ENCODE peak calls at places on chromosomes 2 and 18, in nine cellular contexts. One of them, this sample, is unnamed.

GRCh38 chr2:124810132-124810531 is 785.0 kb downstream of the CNTNAP5 start:
- DNase-seq in heart right ventricle: peak
- DNase-seq in CD4-positive, alpha-beta T cell: no peak
- DNase-seq in gastrocnemius medialis: no peak
- DNase-seq in cardiac fibroblast: peak
- DNase-seq in OCI-LY7: no peak
- DNase-seq in PC-9: no peak
- DNase-seq in CD8-positive, alpha-beta T cell: no peak
- DNase-seq in B cell: no peak
- DNase-seq in this sample: no peak

GRCh38 chr2:21220930-21221329 is 97.2 kb downstream of the TDRD15 start:
- DNase-seq in heart right ventricle: no peak
- DNase-seq in CD4-positive, alpha-beta T cell: no peak
- DNase-seq in gastrocnemius medialis: no peak
- DNase-seq in cardiac fibroblast: no peak
- DNase-seq in OCI-LY7: no peak
- DNase-seq in PC-9: no peak
- DNase-seq in CD8-positive, alpha-beta T cell: no peak
- DNase-seq in B cell: no peak
- DNase-seq in this sample: no peak

GRCh38 chr2:156306821-156307220 is 25.7 kb downstream of the NR4A2 start:
- DNase-seq in heart right ventricle: no peak
- DNase-seq in CD4-positive, alpha-beta T cell: no peak
- DNase-seq in gastrocnemius medialis: no peak
- DNase-seq in cardiac fibroblast: no peak
- DNase-seq in OCI-LY7: no peak
- DNase-seq in PC-9: no peak
- DNase-seq in CD8-positive, alpha-beta T cell: no peak
- DNase-seq in B cell: no peak
- DNase-seq in this sample: no peak

GRCh38 chr2:70686577-70687460 is 81.2 kb downstream of the ADD2 start:
- DNase-seq in heart right ventricle: peak
- DNase-seq in CD4-positive, alpha-beta T cell: no peak
- DNase-seq in gastrocnemius medialis: no peak
- DNase-seq in cardiac fibroblast: peak
- DNase-seq in OCI-LY7: peak
- DNase-seq in PC-9: peak
- DNase-seq in CD8-positive, alpha-beta T cell: peak
- DNase-seq in B cell: no peak
- DNase-seq in this sample: peak

GRCh38 chr2:15040429-15041084 is 408.0 kb downstream of the LRATD1 start:
- DNase-seq in heart right ventricle: no peak
- DNase-seq in CD4-positive, alpha-beta T cell: no peak
- DNase-seq in gastrocnemius medialis: no peak
- DNase-seq in cardiac fibroblast: no peak
- DNase-seq in OCI-LY7: no peak
- DNase-seq in PC-9: no peak
- DNase-seq in CD8-positive, alpha-beta T cell: no peak
- DNase-seq in B cell: no peak
- DNase-seq in this sample: no peak

GRCh38 chr2:185567196-185567595 is 171.4 kb upstream of the FSIP2 start:
- DNase-seq in heart right ventricle: no peak
- DNase-seq in CD4-positive, alpha-beta T cell: no peak
- DNase-seq in gastrocnemius medialis: no peak
- DNase-seq in cardiac fibroblast: no peak
- DNase-seq in OCI-LY7: no peak
- DNase-seq in PC-9: no peak
- DNase-seq in CD8-positive, alpha-beta T cell: no peak
- DNase-seq in B cell: no peak
- DNase-seq in this sample: no peak

GRCh38 chr18:8474661-8475060 is 134.6 kb upstream of the RAB12 start:
- DNase-seq in heart right ventricle: no peak
- DNase-seq in CD4-positive, alpha-beta T cell: no peak
- DNase-seq in gastrocnemius medialis: no peak
- DNase-seq in cardiac fibroblast: no peak
- DNase-seq in OCI-LY7: no peak
- DNase-seq in PC-9: no peak
- DNase-seq in CD8-positive, alpha-beta T cell: no peak
- DNase-seq in B cell: no peak
- DNase-seq in this sample: no peak

GRCh38 chr2:85132834-85133637 is at the start of gene TCF7L1:
- DNase-seq in heart right ventricle: peak
- DNase-seq in CD4-positive, alpha-beta T cell: no peak
- DNase-seq in gastrocnemius medialis: peak
- DNase-seq in cardiac fibroblast: peak
- DNase-seq in OCI-LY7: no peak
- DNase-seq in PC-9: peak
- DNase-seq in CD8-positive, alpha-beta T cell: no peak
- DNase-seq in B cell: peak
- DNase-seq in this sample: peak

GRCh38 chr2:219388127-219388844 is 574 bp upstream of the DNPEP start:
- DNase-seq in heart right ventricle: peak
- DNase-seq in CD4-positive, alpha-beta T cell: peak
- DNase-seq in gastrocnemius medialis: peak
- DNase-seq in cardiac fibroblast: peak
- DNase-seq in OCI-LY7: peak
- DNase-seq in PC-9: peak
- DNase-seq in CD8-positive, alpha-beta T cell: peak
- DNase-seq in B cell: peak
- DNase-seq in this sample: peak

GRCh38 chr2:176522271-176522670 is 253.0 kb downstream of the MTX2 start:
- DNase-seq in heart right ventricle: no peak
- DNase-seq in CD4-positive, alpha-beta T cell: no peak
- DNase-seq in gastrocnemius medialis: no peak
- DNase-seq in cardiac fibroblast: no peak
- DNase-seq in OCI-LY7: no peak
- DNase-seq in PC-9: no peak
- DNase-seq in CD8-positive, alpha-beta T cell: no peak
- DNase-seq in B cell: no peak
- DNase-seq in this sample: no peak

GRCh38 chr2:216858312-216858711 is 1.6 kb downstream of the TNP1 start:
- DNase-seq in heart right ventricle: no peak
- DNase-seq in CD4-positive, alpha-beta T cell: no peak
- DNase-seq in gastrocnemius medialis: no peak
- DNase-seq in cardiac fibroblast: no peak
- DNase-seq in OCI-LY7: no peak
- DNase-seq in PC-9: no peak
- DNase-seq in CD8-positive, alpha-beta T cell: no peak
- DNase-seq in B cell: no peak
- DNase-seq in this sample: no peak

GRCh38 chr2:54597153-54597827 is 126.2 kb upstream of the EML6 start:
- DNase-seq in heart right ventricle: peak
- DNase-seq in CD4-positive, alpha-beta T cell: no peak
- DNase-seq in gastrocnemius medialis: no peak
- DNase-seq in cardiac fibroblast: peak
- DNase-seq in OCI-LY7: peak
- DNase-seq in PC-9: no peak
- DNase-seq in CD8-positive, alpha-beta T cell: no peak
- DNase-seq in B cell: no peak
- DNase-seq in this sample: no peak

GRCh38 chr2:54594048-54594447 is 129.4 kb upstream of the EML6 start:
- DNase-seq in heart right ventricle: no peak
- DNase-seq in CD4-positive, alpha-beta T cell: no peak
- DNase-seq in gastrocnemius medialis: no peak
- DNase-seq in cardiac fibroblast: no peak
- DNase-seq in OCI-LY7: no peak
- DNase-seq in PC-9: no peak
- DNase-seq in CD8-positive, alpha-beta T cell: no peak
- DNase-seq in B cell: no peak
- DNase-seq in this sample: no peak

GRCh38 chr2:54595161-54595803 is 128.2 kb upstream of the EML6 start:
- DNase-seq in heart right ventricle: no peak
- DNase-seq in CD4-positive, alpha-beta T cell: no peak
- DNase-seq in gastrocnemius medialis: no peak
- DNase-seq in cardiac fibroblast: no peak
- DNase-seq in OCI-LY7: no peak
- DNase-seq in PC-9: no peak
- DNase-seq in CD8-positive, alpha-beta T cell: no peak
- DNase-seq in B cell: no peak
- DNase-seq in this sample: no peak

GRCh38 chr2:54598347-54599325 is 124.8 kb upstream of the EML6 start:
- DNase-seq in heart right ventricle: no peak
- DNase-seq in CD4-positive, alpha-beta T cell: no peak
- DNase-seq in gastrocnemius medialis: no peak
- DNase-seq in cardiac fibroblast: no peak
- DNase-seq in OCI-LY7: no peak
- DNase-seq in PC-9: no peak
- DNase-seq in CD8-positive, alpha-beta T cell: no peak
- DNase-seq in B cell: no peak
- DNase-seq in this sample: no peak

GRCh38 chr2:54595999-54596903 is 127.2 kb upstream of the EML6 start:
- DNase-seq in heart right ventricle: peak
- DNase-seq in CD4-positive, alpha-beta T cell: no peak
- DNase-seq in gastrocnemius medialis: no peak
- DNase-seq in cardiac fibroblast: peak
- DNase-seq in OCI-LY7: no peak
- DNase-seq in PC-9: no peak
- DNase-seq in CD8-positive, alpha-beta T cell: no peak
- DNase-seq in B cell: no peak
- DNase-seq in this sample: no peak
- TF ChIP-seq CTCF in heart right ventricle: no peak
- TF ChIP-seq CTCF in CD4-positive, alpha-beta T cell: no peak
- TF ChIP-seq CTCF in gastrocnemius medialis: no peak
- TF ChIP-seq CTCF in cardiac fibroblast: peak
- TF ChIP-seq CTCF in OCI-LY7: no peak
- TF ChIP-seq CTCF in PC-9: no peak
- TF ChIP-seq CTCF in CD8-positive, alpha-beta T cell: no peak
- TF ChIP-seq CTCF in B cell: no peak
- TF ChIP-seq CTCF in this sample: no peak

GRCh38 chr2:65281626-65282351 is 54.2 kb downstream of the ACTR2 start:
- DNase-seq in heart right ventricle: peak
- DNase-seq in CD4-positive, alpha-beta T cell: no peak
- DNase-seq in gastrocnemius medialis: no peak
- DNase-seq in cardiac fibroblast: peak
- DNase-seq in OCI-LY7: no peak
- DNase-seq in PC-9: no peak
- DNase-seq in CD8-positive, alpha-beta T cell: no peak
- DNase-seq in B cell: no peak
- DNase-seq in this sample: no peak
- TF ChIP-seq CTCF in heart right ventricle: no peak
- TF ChIP-seq CTCF in CD4-positive, alpha-beta T cell: no peak
- TF ChIP-seq CTCF in gastrocnemius medialis: no peak
- TF ChIP-seq CTCF in cardiac fibroblast: no peak
- TF ChIP-seq CTCF in OCI-LY7: no peak
- TF ChIP-seq CTCF in PC-9: no peak
- TF ChIP-seq CTCF in CD8-positive, alpha-beta T cell: no peak
- TF ChIP-seq CTCF in B cell: no peak
- TF ChIP-seq CTCF in this sample: no peak

DNA sequence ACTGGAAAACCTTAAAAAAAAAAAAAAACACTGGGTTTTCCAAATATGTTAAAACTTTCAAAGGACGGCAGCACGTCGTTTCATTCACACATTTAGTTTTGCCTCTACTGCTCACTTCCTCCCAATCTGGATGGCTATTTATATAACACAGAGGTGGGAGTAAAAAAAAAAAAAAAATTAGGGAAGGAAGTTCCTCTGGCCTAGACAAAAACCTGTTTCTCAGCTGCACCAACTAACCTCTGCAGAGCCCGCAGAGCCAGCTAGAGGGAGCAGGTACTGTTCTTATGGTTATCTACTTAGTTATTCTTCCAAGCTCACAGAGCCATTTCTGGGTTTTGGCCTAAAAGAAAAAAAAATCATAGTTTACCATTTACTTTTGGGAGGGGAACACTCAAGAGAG is 28.1 kb downstream of the SLC1A4 start:
- DNase-seq in heart right ventricle: peak
- DNase-seq in CD4-positive, alpha-beta T cell: no peak
- DNase-seq in gastrocnemius medialis: no peak
- DNase-seq in cardiac fibroblast: no peak
- DNase-seq in OCI-LY7: peak
- DNase-seq in PC-9: no peak
- DNase-seq in CD8-positive, alpha-beta T cell: no peak
- DNase-seq in B cell: peak
- DNase-seq in this sample: peak
- TF ChIP-seq CTCF in heart right ventricle: peak
- TF ChIP-seq CTCF in CD4-positive, alpha-beta T cell: no peak
- TF ChIP-seq CTCF in gastrocnemius medialis: no peak
- TF ChIP-seq CTCF in cardiac fibroblast: no peak
- TF ChIP-seq CTCF in OCI-LY7: peak
- TF ChIP-seq CTCF in PC-9: peak
- TF ChIP-seq CTCF in CD8-positive, alpha-beta T cell: no peak
- TF ChIP-seq CTCF in B cell: peak
- TF ChIP-seq CTCF in this sample: peak

GRCh38 chr2:10363861-10364610 is 61.3 kb downstream of the HPCAL1 start:
- DNase-seq in heart right ventricle: no peak
- DNase-seq in CD4-positive, alpha-beta T cell: no peak
- DNase-seq in gastrocnemius medialis: no peak
- DNase-seq in cardiac fibroblast: no peak
- DNase-seq in OCI-LY7: no peak
- DNase-seq in PC-9: no peak
- DNase-seq in CD8-positive, alpha-beta T cell: no peak
- DNase-seq in B cell: no peak
- DNase-seq in this sample: no peak

GRCh38 chr2:10368491-10369231 is 66.0 kb downstream of the HPCAL1 start:
- DNase-seq in heart right ventricle: no peak
- DNase-seq in CD4-positive, alpha-beta T cell: no peak
- DNase-seq in gastrocnemius medialis: no peak
- DNase-seq in cardiac fibroblast: no peak
- DNase-seq in OCI-LY7: no peak
- DNase-seq in PC-9: no peak
- DNase-seq in CD8-positive, alpha-beta T cell: no peak
- DNase-seq in B cell: no peak
- DNase-seq in this sample: no peak

GRCh38 chr2:10367472-10368439 is 65.1 kb downstream of the HPCAL1 start:
- DNase-seq in heart right ventricle: no peak
- DNase-seq in CD4-positive, alpha-beta T cell: no peak
- DNase-seq in gastrocnemius medialis: no peak
- DNase-seq in cardiac fibroblast: no peak
- DNase-seq in OCI-LY7: no peak
- DNase-seq in PC-9: no peak
- DNase-seq in CD8-positive, alpha-beta T cell: no peak
- DNase-seq in B cell: no peak
- DNase-seq in this sample: no peak

GRCh38 chr2:10369269-10370255 is 66.9 kb downstream of the HPCAL1 start:
- DNase-seq in heart right ventricle: no peak
- DNase-seq in CD4-positive, alpha-beta T cell: no peak
- DNase-seq in gastrocnemius medialis: no peak
- DNase-seq in cardiac fibroblast: no peak
- DNase-seq in OCI-LY7: no peak
- DNase-seq in PC-9: no peak
- DNase-seq in CD8-positive, alpha-beta T cell: no peak
- DNase-seq in B cell: no peak
- DNase-seq in this sample: no peak

DNA sequence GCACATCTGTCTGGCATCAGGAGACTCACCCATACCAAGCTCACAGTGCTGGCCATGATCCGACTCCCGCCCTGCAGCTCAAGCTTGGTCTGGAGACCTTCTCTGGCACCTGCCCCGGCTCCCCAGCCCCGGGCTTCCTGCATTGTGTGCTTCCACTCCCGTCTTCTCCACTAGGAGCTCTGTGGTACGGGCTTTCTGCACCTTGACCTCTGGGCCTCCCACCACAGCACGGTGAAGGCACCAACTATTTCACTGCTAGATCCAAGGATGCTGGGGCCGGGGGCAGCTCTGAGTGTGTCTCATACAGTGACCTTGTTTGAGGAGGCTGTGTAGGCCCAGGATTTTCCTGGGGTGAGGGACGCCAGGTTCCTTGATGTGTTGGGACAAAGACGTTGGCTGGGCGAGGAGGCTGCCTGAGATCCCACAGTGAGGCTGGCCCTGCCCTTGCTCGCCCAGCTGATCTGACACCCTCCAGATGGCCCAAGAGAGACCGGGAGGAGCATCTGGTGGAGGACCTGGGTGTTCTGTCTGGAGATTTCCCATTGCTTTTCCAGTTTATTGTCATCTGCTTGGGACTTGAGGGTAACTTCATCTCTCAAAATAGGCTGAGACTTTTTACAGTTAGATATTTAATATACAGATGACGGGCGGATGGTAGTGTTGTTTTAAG is 64.0 kb downstream of the HPCAL1 start:
- DNase-seq in heart right ventricle: no peak
- DNase-seq in CD4-positive, alpha-beta T cell: no peak
- DNase-seq in gastrocnemius medialis: no peak
- DNase-seq in cardiac fibroblast: no peak
- DNase-seq in OCI-LY7: no peak
- DNase-seq in PC-9: no peak
- DNase-seq in CD8-positive, alpha-beta T cell: no peak
- DNase-seq in B cell: no peak
- DNase-seq in this sample: no peak
- TF ChIP-seq CTCF in heart right ventricle: no peak
- TF ChIP-seq CTCF in CD4-positive, alpha-beta T cell: no peak
- TF ChIP-seq CTCF in gastrocnemius medialis: no peak
- TF ChIP-seq CTCF in cardiac fibroblast: no peak
- TF ChIP-seq CTCF in OCI-LY7: no peak
- TF ChIP-seq CTCF in PC-9: no peak
- TF ChIP-seq CTCF in CD8-positive, alpha-beta T cell: no peak
- TF ChIP-seq CTCF in B cell: no peak
- TF ChIP-seq CTCF in this sample: no peak

This sample was measured in GM13976.